ENCODE peak calls at places on chromosomes 4 and X, in ten cellular contexts. C, R, Q, O, G, X, U, V, T and K are unnamed samples.
A peak's percentile ranks its signal among the peaks of the same experiment; 100 is the strongest.

GRCh38 chr4:94941706-94942105 is 184.0 kb downstream of the BMPR1B start:
- DNase-seq in C (no peak), R (no peak), Q (no peak), O (no peak), G (no peak), X (no peak), U (no peak), V (no peak), T (no peak), K (no peak)

GRCh38 chr4:10664408-10664807 is 20.2 kb downstream of the CLNK start:
- DNase-seq in C (peak; percentile 89), R (peak; percentile 22), Q (peak; percentile 93), O (peak; percentile 93), G (peak; percentile 36), X (no peak), U (no peak), V (no peak), T (no peak), K (no peak)

GRCh38 chr4:130336585-130337217 is 1240.7 kb downstream of the C4orf33 start:
- DNase-seq in C (peak; percentile 53), R (no peak), Q (peak; percentile 72), O (peak; percentile 41), G (no peak), X (no peak), U (no peak), V (no peak), T (no peak), K (no peak)

GRCh38 chr4:153555730-153556440 is 89.7 kb downstream of the TMEM131L start:
- DNase-seq in C (no peak), R (peak; percentile 90), Q (peak; percentile 96), O (no peak), G (no peak), X (no peak), U (no peak), V (no peak), T (no peak), K (no peak)

GRCh38 chr4:41722171-41722570 is 26.4 kb downstream of the PHOX2B start:
- DNase-seq in C (no peak), R (no peak), Q (peak; percentile 31), O (no peak), G (no peak), X (no peak), U (no peak), V (no peak), T (no peak), K (no peak)

GRCh38 chrX:18702362-18703195 is 4.9 kb upstream of the PPEF1 start:
- DNase-seq in C (no peak), R (no peak), Q (peak; percentile 59), O (peak; percentile 73), G (no peak), X (no peak), U (no peak), V (no peak), T (no peak), K (no peak)

GRCh38 chr4:76836860-76837564 is 60.9 kb downstream of the SOWAHB start:
- DNase-seq in C (no peak), R (no peak), Q (no peak), O (no peak), G (no peak), X (no peak), U (no peak), V (no peak), T (no peak), K (no peak)

GRCh38 chr4:146029939-146030710 is 91.5 kb upstream of the ZNF827 start:
- DNase-seq in C (no peak), R (no peak), Q (peak; percentile 23), O (no peak), G (no peak), X (no peak), U (no peak), V (no peak), T (no peak), K (no peak)

GRCh38 chrX:26952213-26952612 is 510.9 kb downstream of the PPP4R3C start:
- DNase-seq in C (no peak), R (no peak), Q (peak; percentile 9), O (peak; percentile 9), G (peak; percentile 28), X (no peak), U (no peak), V (no peak), T (no peak), K (no peak)

GRCh38 chrX:104195489-104196084 is 29.3 kb downstream of the FAM199X start:
- DNase-seq in C (peak; percentile 31), R (no peak), Q (peak; percentile 52), O (peak; percentile 17), G (no peak), X (no peak), U (no peak), V (no peak), T (no peak), K (no peak)

GRCh38 chr4:166045457-166045856 is 172.4 kb downstream of the TLL1 start:
- DNase-seq in C (no peak), R (no peak), Q (no peak), O (no peak), G (no peak), X (peak; percentile 1), U (no peak), V (no peak), T (no peak), K (no peak)

GRCh38 chr4:23966720-23967119 is 76.9 kb upstream of the PPARGC1A start:
- DNase-seq in C (peak; percentile 5), R (no peak), Q (peak; percentile 38), O (no peak), G (no peak), X (no peak), U (no peak), V (no peak), T (no peak), K (no peak)

GRCh38 chrX:23503835-23504539 is 163.3 kb upstream of the PRDX4 start:
- DNase-seq in C (no peak), R (peak; percentile 68), Q (peak; percentile 71), O (peak; percentile 88), G (peak; percentile 84), X (no peak), U (no peak), V (no peak), T (no peak), K (no peak)

GRCh38 chr4:173252024-173252935 is 81.9 kb downstream of the HMGB2 start:
- DNase-seq in C (peak; percentile 89), R (peak; percentile 33), Q (peak; percentile 100), O (peak; percentile 99), G (peak; percentile 98), X (no peak), U (no peak), V (no peak), T (no peak), K (no peak)

GRCh38 chr4:149993030-149993429 is 85.2 kb upstream of the DCLK2 start:
- DNase-seq in C (no peak), R (no peak), Q (no peak), O (no peak), G (no peak), X (no peak), U (no peak), V (no peak), T (no peak), K (no peak)

GRCh38 chr4:70651864-70652506 is 14.3 kb downstream of the JCHAIN start:
- DNase-seq in C (peak; percentile 54), R (no peak), Q (peak; percentile 58), O (peak; percentile 55), G (no peak), X (no peak), U (no peak), V (no peak), T (no peak), K (no peak)

GRCh38 chr4:139099366-139099982 is 77.5 kb downstream of the ELF2 start:
- DNase-seq in C (peak; percentile 79), R (peak; percentile 43), Q (peak; percentile 92), O (peak; percentile 81), G (peak; percentile 52), X (peak; percentile 52), U (peak; percentile 10), V (peak; percentile 58), T (peak; percentile 79), K (peak; percentile 75)

GRCh38 chr4:6110681-6111353 is 89.5 kb downstream of the JAKMIP1 start:
- DNase-seq in C (no peak), R (no peak), Q (no peak), O (no peak), G (no peak), X (no peak), U (no peak), V (no peak), T (no peak), K (no peak)

GRCh38 chr4:185710487-185710995 is 101.5 kb downstream of the SORBS2 start:
- DNase-seq in C (no peak), R (no peak), Q (no peak), O (peak; percentile 55), G (no peak), X (no peak), U (no peak), V (no peak), T (no peak), K (no peak)

GRCh38 chr4:144174401-144175067 is 34.0 kb upstream of the GYPA start:
- DNase-seq in C (peak; percentile 71), R (no peak), Q (peak; percentile 84), O (peak; percentile 66), G (peak; percentile 13), X (no peak), U (no peak), V (no peak), T (no peak), K (no peak)

GRCh38 chrX:41779058-41779564 is 55.1 kb downstream of the GPR82 start:
- DNase-seq in C (no peak), R (no peak), Q (peak; percentile 41), O (peak; percentile 88), G (peak; percentile 51), X (no peak), U (no peak), V (no peak), T (no peak), K (no peak)

GRCh38 chr4:13989496-13989895 is 362.0 kb upstream of the BOD1L1 start:
- DNase-seq in C (no peak), R (no peak), Q (peak; percentile 47), O (no peak), G (no peak), X (no peak), U (no peak), V (no peak), T (no peak), K (no peak)

GRCh38 chr4:4446434-4446833 is 59.5 kb downstream of the NSG1 start:
- DNase-seq in C (no peak), R (no peak), Q (no peak), O (peak; percentile 33), G (no peak), X (no peak), U (no peak), V (no peak), T (no peak), K (no peak)

GRCh38 chrX:139167282-139167681 is 363.3 kb upstream of the F9 start:
- DNase-seq in C (no peak), R (no peak), Q (no peak), O (no peak), G (no peak), X (no peak), U (no peak), V (no peak), T (no peak), K (no peak)

GRCh38 chr4:111230265-111230664 is 607.4 kb upstream of the PITX2 start:
- DNase-seq in C (no peak), R (no peak), Q (no peak), O (no peak), G (no peak), X (no peak), U (no peak), V (no peak), T (no peak), K (no peak)

GRCh38 chrX:65781845-65782244 is 114.4 kb downstream of the MSN start:
- DNase-seq in C (no peak), R (no peak), Q (no peak), O (no peak), G (no peak), X (no peak), U (no peak), V (no peak), T (no peak), K (no peak)

GRCh38 chr4:179465131-179465797 is 2023.0 kb upstream of the AGA start:
- DNase-seq in C (peak; percentile 22), R (no peak), Q (peak; percentile 1), O (peak; percentile 68), G (peak; percentile 2), X (no peak), U (no peak), V (no peak), T (no peak), K (no peak)

GRCh38 chrX:151701531-151701930 is 6.3 kb downstream of the PRRG3 start:
- DNase-seq in C (no peak), R (no peak), Q (no peak), O (no peak), G (no peak), X (no peak), U (no peak), V (no peak), T (no peak), K (no peak)